ENCODE peak calls at places on chromosomes 7 and 10, in ten cellular contexts. F is left ventricle myocardium inferior; W is EH; R is HT-29; A is WERI-Rb-1; T is NCI-H1105 treated with DMSO at 0.1 percent for 48 hours; X is posterior vena cava; U is cardiac septum; C is stimulated activated CD8-positive, alpha-beta memory T cell treated with anti-CD3 and anti-CD28 coated beads, Interleukin-12 subunit alpha, Interleukin-12 subunit beta, amount 100 ng/mL, for 1 hour; B is lower lobe of right lung. O is an unnamed sample.

GRCh38 chr10:31648966-31649365 is 279.7 kb downstream of the ARHGAP12 start:
- DNase-seq in F (no peak), W (peak), R (no peak), A (no peak), T (no peak), X (no peak), U (no peak), C (no peak), B (no peak), O (no peak)

GRCh38 chr7:122695816-122696215 is 3.1 kb downstream of the RNF133 start:
- DNase-seq in F (no peak), W (no peak), R (no peak), A (no peak), T (no peak), X (no peak), U (no peak), C (no peak), B (no peak), O (no peak)

GRCh38 chr7:320297-320696 is 30.3 kb downstream of the FOXL3 start:
- DNase-seq in F (no peak), W (no peak), R (no peak), A (no peak), T (no peak), X (no peak), U (no peak), C (no peak), B (peak), O (peak)

GRCh38 chr7:45890902-45891461 is 2.7 kb downstream of the IGFBP1 start:
- DNase-seq in F (no peak), W (peak), R (peak), A (no peak), T (peak), X (no peak), U (no peak), C (no peak), B (no peak), O (no peak)

GRCh38 chr7:151249034-151249731 is 689 bp upstream of the SMARCD3 start:
- DNase-seq in F (peak), W (peak), R (no peak), A (peak), T (peak), X (peak), U (no peak), C (no peak), B (peak), O (peak)

GRCh38 chr10:126043389-126043788 is 147.0 kb downstream of the FANK1 start:
- DNase-seq in F (no peak), W (no peak), R (no peak), A (no peak), T (no peak), X (no peak), U (no peak), C (no peak), B (no peak), O (no peak)

GRCh38 chr7:141074162-141074989 is 512 bp downstream of the TMEM178B start:
- DNase-seq in F (no peak), W (no peak), R (peak), A (peak), T (peak), X (peak), U (no peak), C (no peak), B (no peak), O (no peak)

GRCh38 chr7:79461660-79462059 is 8.2 kb upstream of the MAGI2 start:
- DNase-seq in F (no peak), W (peak), R (peak), A (no peak), T (no peak), X (no peak), U (no peak), C (no peak), B (no peak), O (no peak)

GRCh38 chr10:113060221-113061053 is 110.4 kb downstream of the TCF7L2 start:
- DNase-seq in F (peak), W (no peak), R (no peak), A (no peak), T (no peak), X (peak), U (no peak), C (no peak), B (peak), O (peak)

GRCh38 chr10:29472268-29473086 is 162.3 kb downstream of the SVIL start:
- DNase-seq in F (no peak), W (no peak), R (no peak), A (no peak), T (no peak), X (no peak), U (no peak), C (no peak), B (no peak), O (no peak)

GRCh38 chr7:128947854-128948253 is 10.1 kb downstream of the IRF5 start:
- DNase-seq in F (no peak), W (peak), R (no peak), A (no peak), T (no peak), X (no peak), U (no peak), C (no peak), B (no peak), O (no peak)

GRCh38 chr10:30056767-30057355 is 2.5 kb downstream of the JCAD start:
- DNase-seq in F (no peak), W (peak), R (peak), A (no peak), T (peak), X (no peak), U (no peak), C (no peak), B (no peak), O (no peak)

GRCh38 chr7:157129907-157130460 is 8.7 kb upstream of the UBE3C start:
- DNase-seq in F (no peak), W (no peak), R (no peak), A (no peak), T (no peak), X (no peak), U (no peak), C (no peak), B (no peak), O (no peak)

GRCh38 chr7:131633342-131633843 is 77.0 kb upstream of the PODXL start:
- DNase-seq in F (no peak), W (peak), R (peak), A (no peak), T (no peak), X (no peak), U (no peak), C (no peak), B (no peak), O (peak)

GRCh38 chr7:21358640-21359039 is 69.2 kb upstream of the SP4 start:
- DNase-seq in F (no peak), W (no peak), R (no peak), A (no peak), T (no peak), X (no peak), U (no peak), C (no peak), B (no peak), O (no peak)

GRCh38 chr10:70162892-70163201 is 7.5 kb downstream of the SAR1A start:
- DNase-seq in F (no peak), W (no peak), R (no peak), A (no peak), T (no peak), X (no peak), U (no peak), C (no peak), B (no peak), O (no peak)

GRCh38 chr10:11646450-11646849 is 35.0 kb upstream of the USP6NL start:
- DNase-seq in F (no peak), W (no peak), R (no peak), A (no peak), T (no peak), X (no peak), U (no peak), C (no peak), B (no peak), O (no peak)

O was measured in Right ventricle myocardium inferior.